ENCODE peak calls at places on chromosomes 6 and 20, in nine cellular contexts. Z is Panc1, M is K562, X is HL-60, N is H1, E is esophagus muscularis mucosa, H is HCT116, J is HepG2, T is suprapubic skin. O is an unnamed sample.

GRCh38 chr20:50788045-50788867 is 6.6 kb upstream of the BCAS4 start:
- DNase-seq in Z (peak), M (peak), X (no peak), N (no peak), E (no peak), H (peak), J (peak), T (no peak), O (no peak)

GRCh38 chr6:24257282-24257681 is 100.6 kb downstream of the DCDC2 start:
- DNase-seq in Z (no peak), M (no peak), X (no peak), N (no peak), E (no peak), H (peak), J (peak), T (no peak), O (no peak)

GRCh38 chr6:56891754-56892153 is 63.2 kb upstream of the BEND6 start:
- DNase-seq in Z (no peak), M (peak), X (no peak), N (no peak), E (no peak), H (no peak), J (no peak), T (no peak), O (no peak)

GRCh38 chr6:122033564-122034181 is 365.8 kb upstream of the HSF2 start:
- DNase-seq in Z (peak), M (peak), X (peak), N (no peak), E (no peak), H (peak), J (peak), T (no peak), O (no peak)

GRCh38 chr20:9458075-9458818 is 56.1 kb upstream of the LAMP5 start:
- DNase-seq in Z (no peak), M (no peak), X (peak), N (peak), E (no peak), H (peak), J (peak), T (no peak), O (no peak)

GRCh38 chr6:75436869-75437268 is 56.7 kb downstream of the FILIP1 start:
- DNase-seq in Z (no peak), M (no peak), X (no peak), N (no peak), E (no peak), H (no peak), J (no peak), T (no peak), O (no peak)

GRCh38 chr6:89501239-89501638 is 68.3 kb downstream of the ANKRD6 start:
- DNase-seq in Z (no peak), M (no peak), X (no peak), N (no peak), E (no peak), H (no peak), J (no peak), T (no peak), O (no peak)

GRCh38 chr6:89828988-89829590 is 591 bp upstream of the CASP8AP2 start:
- DNase-seq in Z (no peak), M (no peak), X (no peak), N (no peak), E (no peak), H (no peak), J (no peak), T (no peak), O (no peak)

GRCh38 chr6:90383212-90383611 is 86.6 kb upstream of the BACH2 start:
- DNase-seq in Z (no peak), M (no peak), X (no peak), N (no peak), E (no peak), H (no peak), J (no peak), T (no peak), O (no peak)

GRCh38 chr6:143125455-143125854 is 64.8 kb downstream of the AIG1 start:
- DNase-seq in Z (no peak), M (no peak), X (no peak), N (no peak), E (no peak), H (no peak), J (no peak), T (no peak), O (no peak)

GRCh38 chr20:34222208-34222607 is 19.0 kb upstream of the ASIP start:
- DNase-seq in Z (no peak), M (no peak), X (peak), N (no peak), E (peak), H (no peak), J (no peak), T (no peak), O (no peak)

GRCh38 chr20:10216146-10216741 is 2.4 kb upstream of the SNAP25 start:
- DNase-seq in Z (no peak), M (no peak), X (no peak), N (no peak), E (no peak), H (no peak), J (no peak), T (no peak), O (no peak)

GRCh38 chr6:40914005-40914404 is 125.0 kb downstream of the UNC5CL start:
- DNase-seq in Z (no peak), M (no peak), X (no peak), N (no peak), E (no peak), H (no peak), J (peak), T (no peak), O (no peak)

GRCh38 chr20:20492521-20493334 is 124.8 kb downstream of the INSM1 start:
- DNase-seq in Z (no peak), M (no peak), X (no peak), N (no peak), E (no peak), H (no peak), J (no peak), T (no peak), O (no peak)

GRCh38 chr6:157282279-157282678 is 41.0 kb downstream of the TMEM242 start:
- DNase-seq in Z (no peak), M (no peak), X (no peak), N (no peak), E (no peak), H (no peak), J (no peak), T (no peak), O (no peak)

GRCh38 chr6:137241481-137242011 is 22.4 kb upstream of the IFNGR1 start:
- DNase-seq in Z (no peak), M (no peak), X (no peak), N (no peak), E (peak), H (no peak), J (peak), T (no peak), O (no peak)

GRCh38 chr6:134557509-134557908 is 239.6 kb upstream of the SGK1 start:
- DNase-seq in Z (no peak), M (no peak), X (no peak), N (no peak), E (no peak), H (no peak), J (no peak), T (no peak), O (no peak)

GRCh38 chr6:48311301-48311700 is 200.3 kb upstream of the PTCHD4 start:
- DNase-seq in Z (no peak), M (no peak), X (no peak), N (no peak), E (no peak), H (no peak), J (no peak), T (no peak), O (no peak)

GRCh38 chr6:129671442-129672344 is 38.3 kb downstream of the ARHGAP18 start:
- DNase-seq in Z (no peak), M (peak), X (peak), N (no peak), E (peak), H (no peak), J (peak), T (no peak), O (no peak)

GRCh38 chr6:156538875-156539660 is 238.1 kb upstream of the ARID1B start:
- DNase-seq in Z (no peak), M (no peak), X (no peak), N (no peak), E (peak), H (no peak), J (no peak), T (no peak), O (no peak)

GRCh38 chr6:113909224-113909856 is 52.2 kb downstream of the MARCKS start:
- DNase-seq in Z (peak), M (peak), X (peak), N (no peak), E (no peak), H (peak), J (peak), T (no peak), O (no peak)

GRCh38 chr6:135922746-135923145 is 71.2 kb downstream of the PDE7B start:
- DNase-seq in Z (no peak), M (no peak), X (no peak), N (no peak), E (no peak), H (no peak), J (no peak), T (no peak), O (no peak)

GRCh38 chr6:34514593-34515472 is 41.3 kb downstream of the SPDEF start:
- DNase-seq in Z (no peak), M (peak), X (no peak), N (peak), E (no peak), H (no peak), J (no peak), T (peak), O (no peak)

GRCh38 chr6:46626228-46626909 is 26.2 kb downstream of the CYP39A1 start:
- DNase-seq in Z (no peak), M (no peak), X (no peak), N (no peak), E (no peak), H (peak), J (peak), T (no peak), O (no peak)

GRCh38 chr6:42696526-42697267 is 25.7 kb downstream of the PRPH2 start:
- DNase-seq in Z (no peak), M (no peak), X (no peak), N (no peak), E (no peak), H (no peak), J (no peak), T (no peak), O (no peak)

GRCh38 chr6:143196525-143197225 is 136.0 kb downstream of the AIG1 start:
- DNase-seq in Z (no peak), M (no peak), X (no peak), N (no peak), E (no peak), H (no peak), J (no peak), T (no peak), O (no peak)

GRCh38 chr20:37775200-37775599 is 81.4 kb downstream of the CTNNBL1 start:
- DNase-seq in Z (no peak), M (no peak), X (no peak), N (no peak), E (peak), H (no peak), J (no peak), T (no peak), O (no peak)

GRCh38 chr6:39224058-39224457 is 5.2 kb downstream of the KCNK5 start:
- DNase-seq in Z (no peak), M (no peak), X (no peak), N (no peak), E (no peak), H (no peak), J (no peak), T (no peak), O (no peak)

GRCh38 chr6:3195695-3196497 is 31.6 kb downstream of the TUBB2B start:
- DNase-seq in Z (no peak), M (peak), X (no peak), N (peak), E (no peak), H (peak), J (peak), T (no peak), O (no peak)

GRCh38 chr20:36861875-36862801 is 13.8 kb upstream of the TLDC2 start:
- DNase-seq in Z (peak), M (peak), X (no peak), N (peak), E (peak), H (peak), J (peak), T (peak), O (peak)

GRCh38 chr6:119110601-119111548 is 32.4 kb upstream of the FAM184A start:
- DNase-seq in Z (peak), M (peak), X (peak), N (no peak), E (peak), H (peak), J (peak), T (no peak), O (peak)

GRCh38 chr6:129853996-129854711 is 7.0 kb downstream of the TMEM244 start:
- DNase-seq in Z (no peak), M (peak), X (no peak), N (no peak), E (no peak), H (peak), J (no peak), T (no peak), O (no peak)

GRCh38 chr6:16637635-16638034 is 123.6 kb downstream of the ATXN1 start:
- DNase-seq in Z (no peak), M (no peak), X (no peak), N (no peak), E (no peak), H (no peak), J (no peak), T (no peak), O (no peak)

GRCh38 chr20:57092112-57092899 is 174.1 kb downstream of the BMP7 start:
- DNase-seq in Z (no peak), M (peak), X (peak), N (peak), E (no peak), H (peak), J (peak), T (peak), O (no peak)

GRCh38 chr20:17281478-17281877 is 54.6 kb downstream of the PCSK2 start:
- DNase-seq in Z (no peak), M (peak), X (no peak), N (peak), E (no peak), H (peak), J (peak), T (no peak), O (no peak)

GRCh38 chr20:31740656-31741323 is 1.7 kb downstream of the TPX2 start:
- DNase-seq in Z (no peak), M (no peak), X (no peak), N (no peak), E (no peak), H (no peak), J (peak), T (no peak), O (no peak)
- H3K4me3 ChIP-seq in Z (peak), M (peak), X (peak), N (peak), E (no peak), H (peak), J (peak), T (no peak), O (no peak)

GRCh38 chr20:49779972-49780371 is 32.7 kb upstream of the SLC9A8 start:
- DNase-seq in Z (no peak), M (no peak), X (no peak), N (no peak), E (no peak), H (no peak), J (no peak), T (no peak), O (no peak)

GRCh38 chr20:49770634-49771033 is 42.0 kb upstream of the SLC9A8 start:
- DNase-seq in Z (no peak), M (no peak), X (no peak), N (no peak), E (no peak), H (no peak), J (no peak), T (no peak), O (no peak)

DNA sequence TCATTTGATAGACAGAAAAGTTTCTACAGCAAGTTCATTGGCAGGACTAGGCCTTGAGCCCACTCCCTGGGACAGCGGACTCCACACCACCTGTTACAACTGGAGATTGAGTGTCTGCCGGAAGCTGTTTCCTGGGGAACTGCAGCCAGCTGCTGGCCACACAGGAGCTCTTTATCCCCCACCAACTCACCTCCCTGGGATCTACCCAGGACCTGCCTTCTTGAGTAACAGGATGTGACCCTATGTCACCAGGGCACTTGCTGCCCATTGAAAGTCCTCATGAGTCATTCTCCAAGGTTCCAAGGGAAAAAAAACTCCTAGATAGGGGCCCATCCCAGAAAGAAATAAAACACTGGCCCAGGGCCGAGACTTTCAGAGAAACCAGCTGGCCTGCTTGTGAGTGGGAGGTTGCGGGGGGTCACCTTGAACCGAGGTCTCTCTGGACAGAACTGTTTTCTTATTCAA is 37.4 kb upstream of the SLC9A8 start:
- DNase-seq in Z (peak), M (peak), X (peak), N (peak), E (no peak), H (peak), J (peak), T (peak), O (no peak)
- TF ChIP-seq POLR2AphosphoS5 in Z (no peak), M (no peak), X (no peak), N (no peak), E (peak), H (peak), J (no peak), T (no peak), O (no peak)

GRCh38 chr6:17835784-17836183 is 129.1 kb upstream of the NUP153 start:
- DNase-seq in Z (no peak), M (no peak), X (no peak), N (no peak), E (no peak), H (no peak), J (no peak), T (no peak), O (no peak)
- H3K4me3 ChIP-seq in Z (no peak), M (no peak), X (no peak), N (no peak), E (no peak), H (no peak), J (no peak), T (no peak), O (no peak)

GRCh38 chr6:74431873-74432272 is 735.9 kb downstream of the CD109 start:
- DNase-seq in Z (no peak), M (no peak), X (no peak), N (no peak), E (no peak), H (no peak), J (no peak), T (no peak), O (no peak)

GRCh38 chr6:74439412-74439811 is 743.4 kb downstream of the CD109 start:
- DNase-seq in Z (no peak), M (no peak), X (no peak), N (no peak), E (no peak), H (no peak), J (no peak), T (no peak), O (no peak)

GRCh38 chr6:74434165-74434564 is 738.2 kb downstream of the CD109 start:
- DNase-seq in Z (no peak), M (no peak), X (no peak), N (no peak), E (no peak), H (no peak), J (no peak), T (no peak), O (no peak)
- TF ChIP-seq POLR2AphosphoS5 in Z (no peak), M (no peak), X (no peak), N (no peak), E (peak), H (no peak), J (no peak), T (no peak), O (no peak)

O was measured in breast epithelium.